ENCODE peak calls at places on chromosomes 16 and 17, in four cellular contexts. I, A, S and E are unnamed samples. For H3K36me3, the result is how much of the 10 kb centered on the place peaks cover.

GRCh38 chr16:86580063-86580797 is 1.9 kb downstream of the FOXL1 start:
- DNase-seq in I (no peak), A (no peak), S (no peak), E (no peak)

GRCh38 chr17:67422887-67423286 is 45.8 kb downstream of the PITPNC1 start:
- DNase-seq in I (peak), A (no peak), S (no peak), E (no peak)

GRCh38 chr16:89861648-89862047 is 11.7 kb upstream of the TCF25 start:
- DNase-seq in I (no peak), A (no peak), S (no peak), E (no peak)

GRCh38 chr17:80886641-80887573 is 104.7 kb upstream of the CHMP6 start:
- DNase-seq in I (no peak), A (no peak), S (no peak), E (no peak)

GRCh38 chr17:19006698-19007097 is 2.1 kb upstream of the FAM83G start:
- DNase-seq in I (no peak), A (no peak), S (no peak), E (no peak)

GRCh38 chr17:58691701-58692238 is at the start of gene TEX14:
- DNase-seq in I (no peak), A (no peak), S (no peak), E (no peak)

GRCh38 chr17:2580641-2581040 is 12.8 kb upstream of the PAFAH1B1 start:
- DNase-seq in I (no peak), A (peak), S (no peak), E (no peak)

GRCh38 chr17:16343569-16343968 is 9.7 kb downstream of the CENPV start:
- DNase-seq in I (no peak), A (no peak), S (no peak), E (no peak)

GRCh38 chr17:76314392-76315227 is 6.5 kb upstream of the QRICH2 start:
- DNase-seq in I (no peak), A (no peak), S (no peak), E (no peak)

GRCh38 chr17:7014995-7015586 is 2.7 kb downstream of the RNASEK start:
- DNase-seq in I (peak), A (peak), S (no peak), E (no peak)

GRCh38 chr17:28467456-28468025 is 5.9 kb upstream of the SLC13A2 start:
- DNase-seq in I (no peak), A (no peak), S (no peak), E (no peak)

GRCh38 chr16:3216263-3216640 is 18.7 kb downstream of the ZNF200 start:
- DNase-seq in I (no peak), A (no peak), S (no peak), E (no peak)

GRCh38 chr16:49487746-49488145 is 114.1 kb downstream of the C16orf78 start:
- DNase-seq in I (no peak), A (no peak), S (peak), E (no peak)

GRCh38 chr16:89570342-89570923 is 5.1 kb upstream of the CPNE7 start:
- DNase-seq in I (no peak), A (no peak), S (no peak), E (no peak)

GRCh38 chr17:35245196-35245486 is 2.3 kb downstream of the SLFN5 start:
- DNase-seq in I (no peak), A (no peak), S (no peak), E (no peak)

GRCh38 chr16:86931410-86931941 is 353.1 kb downstream of the FOXL1 start:
- DNase-seq in I (no peak), A (no peak), S (peak), E (peak)

GRCh38 chr16:63617047-63617989 is 1504.5 kb downstream of the CDH11 start:
- DNase-seq in I (no peak), A (no peak), S (no peak), E (peak)

GRCh38 chr16:67173808-67174705 is 3.7 kb downstream of the NOL3 start:
- DNase-seq in I (peak), A (peak), S (peak), E (peak)

GRCh38 chr16:55474821-55475220 is 4.2 kb upstream of the MMP2 start:
- DNase-seq in I (no peak), A (no peak), S (peak), E (no peak)

GRCh38 chr16:14618566-14618965 is 11.5 kb downstream of the PARN start:
- DNase-seq in I (no peak), A (no peak), S (no peak), E (no peak)

GRCh38 chr16:14613991-14614390 is 16.1 kb downstream of the PARN start:
- DNase-seq in I (no peak), A (no peak), S (no peak), E (no peak)

GRCh38 chr16:14611660-14612059 is 18.4 kb downstream of the PARN start:
- DNase-seq in I (no peak), A (no peak), S (no peak), E (no peak)

DNA sequence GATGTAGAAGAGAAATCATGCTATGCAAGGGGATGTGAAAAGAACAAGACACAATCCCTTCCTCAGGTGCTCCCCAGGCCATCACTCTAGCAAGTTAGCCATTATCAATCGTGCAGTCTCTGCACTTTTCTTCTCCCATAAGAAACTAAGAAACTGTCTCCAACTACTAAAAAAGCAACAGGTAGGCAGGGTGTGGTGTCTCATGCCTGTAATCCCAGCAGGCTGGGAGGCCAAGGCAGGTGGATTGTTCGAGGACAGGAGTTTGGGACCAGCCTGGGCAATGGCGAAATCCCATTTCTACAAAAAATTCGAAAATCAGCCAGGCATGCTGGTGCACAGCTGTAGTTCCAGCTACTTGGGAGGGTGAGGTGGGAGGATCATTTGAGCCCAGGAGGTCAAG is 13.8 kb downstream of the PARN start:
- DNase-seq in I (no peak), A (no peak), S (no peak), E (no peak)
- H3K36me3 ChIP-seq in I (under half), A (under half), S (under half), E (half or more)

DNA sequence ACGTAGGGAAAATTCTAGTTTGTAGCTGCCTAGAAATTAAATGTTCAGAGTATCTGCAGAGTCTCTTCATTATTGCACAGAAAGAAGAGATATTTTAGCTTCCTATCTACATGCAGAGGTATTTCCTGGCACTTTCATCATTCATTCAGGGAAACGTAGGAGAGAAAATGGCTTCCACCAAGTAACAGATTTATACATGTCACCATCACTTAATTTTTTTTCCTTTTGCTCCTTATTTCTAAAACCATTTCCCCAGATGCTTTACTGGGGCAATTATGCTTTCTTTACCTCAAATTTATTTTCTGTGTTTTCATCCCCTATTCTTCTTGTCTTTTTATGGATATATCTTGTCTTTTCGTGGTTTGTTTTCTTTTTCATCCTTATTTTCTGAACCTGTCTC is 18.5 kb downstream of the ATP6V0A1 start:
- DNase-seq in I (no peak), A (no peak), S (no peak), E (no peak)
- H3K36me3 ChIP-seq in I (under half), A (under half), S (under half), E (half or more)

GRCh38 chr17:49312722-49313121 is 49.3 kb downstream of the ZNF652 start:
- DNase-seq in I (no peak), A (no peak), S (no peak), E (no peak)

GRCh38 chr17:49318438-49318965 is 43.5 kb downstream of the ZNF652 start:
- DNase-seq in I (no peak), A (no peak), S (no peak), E (no peak)

GRCh38 chr17:49316889-49317288 is 45.2 kb downstream of the ZNF652 start:
- DNase-seq in I (no peak), A (no peak), S (no peak), E (no peak)

GRCh38 chr17:49315974-49316570 is 46.0 kb downstream of the ZNF652 start:
- DNase-seq in I (no peak), A (no peak), S (no peak), E (no peak)

DNA sequence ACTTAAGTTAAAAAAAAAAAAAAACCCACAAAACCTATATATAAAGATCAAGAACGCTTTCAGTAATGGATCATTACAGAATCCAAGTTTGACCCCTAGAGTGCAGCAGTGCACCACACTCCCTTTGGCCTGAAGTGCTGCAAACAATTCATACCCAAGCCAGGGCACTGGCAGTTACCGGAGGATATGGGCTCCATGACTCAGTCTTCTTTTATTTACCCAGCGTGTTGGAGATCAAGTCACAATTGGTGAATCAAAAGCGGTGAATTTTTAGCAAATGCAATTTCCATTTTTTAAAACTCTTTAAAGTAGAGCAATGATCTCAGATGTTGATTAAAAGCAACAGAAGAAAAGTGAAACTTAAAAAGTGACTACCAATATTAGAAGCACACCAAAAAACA is 46.5 kb downstream of the ZNF652 start:
- DNase-seq in I (peak), A (peak), S (peak), E (peak)
- H3K36me3 ChIP-seq in I (under half), A (under half), S (under half), E (under half)

DNA sequence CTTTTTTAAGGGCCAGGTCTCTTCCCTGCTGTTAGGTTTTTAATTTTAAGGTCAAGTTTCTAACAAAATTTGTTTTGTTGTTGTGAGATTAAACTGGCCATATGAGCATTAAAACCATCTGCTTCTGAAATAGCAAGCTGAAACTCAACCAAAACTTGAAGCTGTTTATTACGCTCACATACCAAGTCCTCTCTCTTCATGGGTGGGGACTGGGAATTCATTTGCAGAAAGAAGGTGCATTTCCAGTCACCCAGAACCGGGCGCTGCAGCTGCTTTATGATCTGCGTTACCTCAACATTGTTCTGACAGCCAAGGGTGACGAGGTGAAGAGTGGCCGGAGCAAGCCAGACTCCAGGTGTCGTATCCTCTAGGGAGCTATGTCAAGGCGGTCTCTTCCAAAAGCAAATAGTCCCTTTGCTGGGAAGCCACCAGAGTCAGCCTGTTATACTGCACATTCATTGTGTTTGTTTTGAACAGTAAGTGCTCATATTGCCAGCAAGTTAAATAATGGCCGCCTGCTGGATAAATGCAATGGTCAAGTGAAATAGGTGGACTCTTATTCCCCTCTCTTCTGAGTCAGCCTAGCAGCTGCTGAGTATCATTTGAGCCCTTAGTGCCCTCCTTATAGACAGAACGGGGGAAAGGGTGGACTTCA is 12.6 kb downstream of the COG1 start:
- DNase-seq in I (peak), A (no peak), S (no peak), E (no peak)
- H3K36me3 ChIP-seq in I (under half), A (under half), S (under half), E (half or more)

GRCh38 chr17:15271731-15272130 is 6.6 kb upstream of the PMP22 start:
- DNase-seq in I (no peak), A (no peak), S (no peak), E (no peak)
- H3K36me3 ChIP-seq in I (under half), A (under half), S (under half), E (under half)